ENCODE peak calls at places on chromosomes 3 and 15, in nine cellular contexts. D is neural progenitor cell; B is AG04450; U is tibial nerve; H is endodermal cell; G is CD8-positive, alpha-beta memory T cell; S is ovary; X is body of pancreas; F is naive thymus-derived CD4-positive, alpha-beta T cell. R is an unnamed sample. For H3K9me3, the result is how much of the 10 kb centered on the place peaks cover.

GRCh38 chr3:160003520-160004128 is 15.0 kb downstream of the IL12A start:
- DNase-seq in B (no peak), F (no peak), G (peak), U (peak), H (peak), X (peak), D (peak), S (no peak), R (no peak)

GRCh38 chr3:24591661-24592555 is 97.3 kb upstream of the THRB start:
- DNase-seq in F (no peak), H (no peak), U (no peak), D (no peak), S (no peak), X (no peak), G (no peak), B (no peak), R (no peak)

GRCh38 chr3:59052803-59053411 is 3.1 kb upstream of the CFAP20DC start:
- DNase-seq in U (no peak), S (no peak), X (peak), F (no peak), D (peak), B (peak), G (no peak), H (peak), R (no peak)

GRCh38 chr3:46701211-46701939 is at the start of gene TMIE:
- DNase-seq in B (no peak), X (no peak), H (no peak), G (no peak), D (peak), F (no peak), U (no peak), S (no peak), R (no peak)

GRCh38 chr15:51864408-51865056 is 35.1 kb downstream of the TMOD3 start:
- DNase-seq in H (no peak), B (no peak), X (no peak), D (no peak), G (no peak), F (no peak), S (no peak), U (no peak), R (no peak)

GRCh38 chr3:126955004-126955790 is 27.7 kb upstream of the PLXNA1 start:
- DNase-seq in S (no peak), B (no peak), U (no peak), G (no peak), D (no peak), F (no peak), X (no peak), H (no peak), R (no peak)

GRCh38 chr15:86541540-86541939 is 461.9 kb downstream of the AGBL1 start:
- DNase-seq in G (no peak), U (no peak), H (no peak), X (no peak), B (no peak), F (no peak), D (no peak), S (no peak), R (no peak)

GRCh38 chr15:62362608-62363007 is 197.5 kb upstream of the C2CD4B start:
- DNase-seq in S (no peak), H (no peak), D (no peak), B (no peak), G (no peak), U (no peak), X (no peak), F (no peak), R (no peak)

GRCh38 chr3:37050242-37050641 is 56.9 kb downstream of the MLH1 start:
- DNase-seq in X (no peak), D (no peak), G (no peak), H (no peak), F (no peak), U (no peak), S (no peak), B (no peak), R (no peak)

GRCh38 chr15:65259367-65259781 is 27.3 kb downstream of the PARP16 start:
- DNase-seq in X (peak), S (peak), G (no peak), H (no peak), B (no peak), F (no peak), U (no peak), D (no peak), R (no peak)

GRCh38 chr15:64022571-64022970 is 23.7 kb downstream of the DAPK2 start:
- DNase-seq in U (no peak), X (no peak), H (no peak), B (no peak), D (no peak), S (no peak), G (no peak), F (no peak), R (no peak)

GRCh38 chr3:188687389-188687788 is 484.4 kb upstream of the TPRG1 start:
- DNase-seq in X (no peak), S (peak), B (no peak), G (no peak), D (peak), U (no peak), F (no peak), H (peak), R (no peak)

GRCh38 chr3:81492048-81492447 is 269.4 kb downstream of the GBE1 start:
- DNase-seq in B (no peak), F (no peak), H (no peak), S (no peak), G (no peak), D (no peak), U (no peak), X (no peak), R (no peak)

GRCh38 chr3:120506828-120507774 is 56.3 kb upstream of the FSTL1 start:
- DNase-seq in S (peak), X (peak), D (peak), H (peak), B (no peak), F (no peak), G (no peak), U (peak), R (no peak)

GRCh38 chr3:40649346-40649745 is 124.6 kb downstream of the ZNF621 start:
- DNase-seq in H (no peak), B (no peak), F (no peak), G (no peak), D (no peak), X (no peak), U (no peak), S (no peak), R (no peak)

GRCh38 chr15:62306851-62307504 is 141.9 kb upstream of the C2CD4B start:
- DNase-seq in X (peak), D (peak), S (peak), U (no peak), F (no peak), H (peak), B (peak), G (no peak), R (no peak)

GRCh38 chr3:161104561-161105551 is at the start of gene B3GALNT1:
- DNase-seq in U (no peak), B (peak), X (peak), S (peak), D (peak), F (peak), G (peak), H (peak), R (no peak)

GRCh38 chr3:10775828-10776227 is 40.2 kb upstream of the SLC6A11 start:
- DNase-seq in F (no peak), H (peak), S (no peak), X (no peak), D (no peak), B (no peak), G (no peak), U (no peak), R (no peak)

GRCh38 chr15:28876131-28876844 is 9.5 kb upstream of the APBA2 start:
- DNase-seq in F (no peak), S (no peak), X (no peak), H (peak), U (no peak), D (peak), G (no peak), B (no peak), R (no peak)

GRCh38 chr3:138063416-138063815 is 52.0 kb downstream of the DZIP1L start:
- DNase-seq in F (no peak), H (peak), B (no peak), X (no peak), D (no peak), U (no peak), S (no peak), G (no peak), R (no peak)

GRCh38 chr3:142958707-142959106 is 4.8 kb downstream of the PAQR9 start:
- DNase-seq in B (no peak), F (no peak), U (no peak), X (no peak), D (no peak), S (no peak), H (no peak), G (no peak), R (no peak)

GRCh38 chr3:45915518-45916231 is 27.6 kb upstream of the CXCR6 start:
- DNase-seq in G (peak), D (peak), U (no peak), H (peak), X (no peak), B (peak), F (peak), S (no peak), R (peak)

GRCh38 chr3:134366928-134367352 is 7.3 kb downstream of the AMOTL2 start:
- DNase-seq in X (peak), F (no peak), H (peak), D (no peak), S (no peak), G (no peak), B (no peak), U (peak), R (no peak)

GRCh38 chr3:89232155-89232554 is 124.7 kb downstream of the EPHA3 start:
- DNase-seq in U (no peak), X (no peak), H (no peak), F (no peak), G (no peak), D (no peak), S (no peak), B (no peak), R (no peak)

GRCh38 chr15:74369756-74370155 is 2.3 kb upstream of the CYP11A1 start:
- DNase-seq in U (no peak), H (no peak), F (no peak), D (no peak), G (no peak), X (no peak), S (no peak), B (no peak), R (no peak)

GRCh38 chr15:74369084-74369745 is 1.8 kb upstream of the CYP11A1 start:
- DNase-seq in X (no peak), G (no peak), H (no peak), U (no peak), F (no peak), B (no peak), D (no peak), S (peak), R (no peak)

GRCh38 chr15:74368121-74368520 is 675 bp upstream of the CYP11A1 start:
- DNase-seq in D (no peak), F (no peak), B (no peak), G (no peak), S (no peak), U (no peak), X (no peak), H (no peak), R (no peak)

GRCh38 chr15:74373056-74373650 is 5.7 kb upstream of the CYP11A1 start:
- DNase-seq in U (no peak), S (no peak), D (no peak), F (peak), G (no peak), B (no peak), X (no peak), H (no peak), R (no peak)

GRCh38 chr15:74370471-74370870 is 3.0 kb upstream of the CYP11A1 start:
- DNase-seq in U (no peak), B (no peak), H (no peak), F (no peak), G (no peak), S (no peak), X (no peak), D (no peak), R (no peak)
- H3K9me3 ChIP-seq in U (under half), B (under half), H (under half), F (under half), G (under half), S (under half), X (under half), D (under half), R (under half)

GRCh38 chr3:7924228-7924627 is 577.4 kb upstream of the LMCD1 start:
- DNase-seq in F (no peak), D (no peak), B (no peak), X (no peak), U (no peak), H (no peak), S (no peak), G (no peak), R (no peak)
- H3K9me3 ChIP-seq in F (under half), D (under half), B (under half), X (under half), U (under half), H (under half), S (under half), G (under half), R (under half)

GRCh38 chr15:23806980-23807379 is 119.9 kb upstream of the NDN start:
- DNase-seq in G (no peak), X (no peak), S (no peak), H (no peak), D (no peak), B (no peak), U (no peak), F (no peak), R (no peak)
- H3K9me3 ChIP-seq in G (under half), X (under half), S (under half), H (under half), D (under half), B (under half), U (under half), F (under half), R (under half)

GRCh38 chr15:17026633-17027032 is 3515.0 kb downstream of the GOLGA6L6 start:
- DNase-seq in S (no peak), B (no peak), H (no peak), F (no peak), G (no peak), X (no peak), D (no peak), U (no peak), R (no peak)
- H3K9me3 ChIP-seq in S (under half), B (under half), H (half or more), F (under half), G (under half), X (under half), D (under half), U (under half), R (under half)

DNA sequence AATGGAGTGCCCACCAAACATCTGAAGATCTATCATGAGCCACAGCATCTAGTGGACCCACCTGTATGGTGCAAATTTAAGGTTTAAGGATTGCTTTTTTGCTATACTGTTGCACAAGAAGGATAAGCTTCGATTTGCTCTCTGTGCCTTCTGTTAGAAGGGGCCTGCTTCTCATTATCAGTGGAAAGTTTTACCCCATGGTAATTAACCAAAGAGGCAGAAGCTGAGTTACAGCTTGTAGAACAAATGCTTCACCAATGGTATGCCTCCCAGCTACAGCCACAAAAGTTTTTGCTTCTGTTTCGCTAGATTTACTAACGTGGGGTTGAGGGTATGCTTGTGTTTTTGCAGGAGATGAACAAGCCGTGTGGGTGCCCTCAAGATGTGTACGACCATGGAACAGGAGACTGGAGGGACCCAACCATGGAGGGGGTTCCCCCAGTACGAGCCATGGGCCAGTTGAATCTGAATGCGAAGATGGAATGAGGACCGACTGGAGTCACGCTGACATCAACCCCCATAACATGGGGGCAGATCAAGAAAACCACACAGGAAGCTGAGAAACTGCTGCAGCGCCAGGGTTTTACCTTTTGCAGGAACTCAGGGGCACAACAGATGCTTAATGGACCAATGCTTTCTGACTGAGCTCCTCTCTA is 43.5 kb downstream of the ACAD9 start:
- DNase-seq in U (no peak), D (no peak), F (peak), B (no peak), G (peak), S (no peak), H (no peak), X (no peak), R (no peak)
- H3K9me3 ChIP-seq in U (under half), D (under half), F (under half), B (under half), G (under half), S (under half), H (half or more), X (under half), R (under half)

R was measured in T-helper 17 cell.